ENCODE peak calls at places on chromosomes 11 and 22, in nine cellular contexts. S is H7, N is keratinocyte, O is GM12865, H is HFF-Myc, X is GM06990, C is BJ, V is fibroblast of mammary gland, U is right cardiac atrium. D is an unnamed sample.
A peak's percentile ranks its signal among the peaks of the same experiment; 100 is the strongest.

GRCh38 chr11:112958670-112959069 is 2.5 kb upstream of the NCAM1 start:
- DNase-seq in S (no peak), N (no peak), O (no peak), H (no peak), X (no peak), C (peak; percentile 34), V (no peak), U (no peak), D (no peak)

GRCh38 chr11:75576445-75577049 is 14.5 kb downstream of the SERPINH1 start:
- DNase-seq in S (peak; percentile 75), N (no peak), O (peak; percentile 48), H (no peak), X (peak; percentile 71), C (no peak), V (peak; percentile 55), U (peak; percentile 61), D (no peak)

GRCh38 chr11:90747057-90747456 is 524.2 kb upstream of the CHORDC1 start:
- DNase-seq in S (no peak), N (peak; percentile 35), O (no peak), H (no peak), X (no peak), C (no peak), V (no peak), U (no peak), D (no peak)

GRCh38 chr11:62324738-62325556 is 12.3 kb upstream of the ASRGL1 start:
- DNase-seq in S (peak; percentile 83), N (no peak), O (peak; percentile 67), H (peak; percentile 15), X (peak; percentile 43), C (no peak), V (peak; percentile 54), U (peak; percentile 20), D (peak; percentile 60)

GRCh38 chr11:64438986-64439771 is 80.2 kb downstream of the RPS6KA4 start:
- DNase-seq in S (peak; percentile 53), N (no peak), O (no peak), H (no peak), X (no peak), C (no peak), V (no peak), U (no peak), D (no peak)

GRCh38 chr11:61951484-61952135 is 1.5 kb downstream of the BEST1 start:
- DNase-seq in S (peak; percentile 34), N (no peak), O (no peak), H (no peak), X (no peak), C (no peak), V (no peak), U (no peak), D (no peak)

GRCh38 chr22:38707346-38707745 is 1.6 kb downstream of the GTPBP1 start:
- DNase-seq in S (no peak), N (no peak), O (peak; percentile 33), H (peak; percentile 25), X (no peak), C (no peak), V (peak; percentile 63), U (no peak), D (no peak)

GRCh38 chr11:3091081-3091845 is 34.0 kb upstream of the CARS1 start:
- DNase-seq in S (no peak), N (no peak), O (no peak), H (no peak), X (no peak), C (no peak), V (no peak), U (no peak), D (no peak)

GRCh38 chr22:24060375-24060788 is 49.3 kb downstream of the CABIN1 start:
- DNase-seq in S (no peak), N (no peak), O (no peak), H (peak; percentile 69), X (no peak), C (peak; percentile 74), V (peak; percentile 98), U (peak; percentile 27), D (no peak)

GRCh38 chr11:108218455-108218854 is 4.0 kb downstream of the NPAT start:
- DNase-seq in S (no peak), N (no peak), O (no peak), H (no peak), X (no peak), C (no peak), V (peak; percentile 23), U (no peak), D (no peak)
- H3K4me3 ChIP-seq in S (no peak overlapping the region), N (no peak overlapping the region), O (no peak overlapping the region), H (no peak overlapping the region), X (no peak overlapping the region), C (no peak overlapping the region), V (no peak overlapping the region), U (no peak overlapping the region), D (no peak overlapping the region)

GRCh38 chr11:123526027-123526805 is 96.1 kb downstream of the GRAMD1B start:
- DNase-seq in S (peak; percentile 27), N (no peak), O (no peak), H (no peak), X (no peak), C (no peak), V (no peak), U (no peak), D (no peak)
- H3K4me3 ChIP-seq in S (no peak overlapping the region), N (peak overlapping the region; percentile 31), O (no peak overlapping the region), H (no peak overlapping the region), X (no peak overlapping the region), C (peak overlapping the region; percentile 32), V (no peak overlapping the region), U (peak overlapping the region; percentile 31), D (no peak overlapping the region)

GRCh38 chr11:705646-706438 is at the start of gene EPS8L2:
- DNase-seq in S (peak; percentile 89), N (no peak), O (no peak), H (no peak), X (no peak), C (no peak), V (no peak), U (no peak), D (no peak)
- H3K4me3 ChIP-seq in S (peak within 1 kb of the TSS; percentile 51), N (peak within 1 kb of the TSS; percentile 83), O (peak within 1 kb of the TSS; percentile 2), H (peak within 1 kb of the TSS; percentile 56), X (peak within 1 kb of the TSS; percentile 56), C (peak within 1 kb of the TSS; percentile 75), V (peak within 1 kb of the TSS; percentile 63), U (peak within 1 kb of the TSS; percentile 32), D (no peak within 1 kb of the TSS)

GRCh38 chr11:120229451-120230424 is 10.2 kb upstream of the POU2F3 start:
- DNase-seq in S (peak; percentile 78), N (no peak), O (peak; percentile 33), H (no peak), X (no peak), C (no peak), V (peak; percentile 40), U (no peak), D (no peak)

GRCh38 chr11:120230433-120231071 is 9.4 kb upstream of the POU2F3 start:
- DNase-seq in S (no peak), N (no peak), O (no peak), H (no peak), X (no peak), C (no peak), V (no peak), U (no peak), D (no peak)

GRCh38 chr11:120228794-120229384 is 11.1 kb upstream of the POU2F3 start:
- DNase-seq in S (peak; percentile 92), N (no peak), O (no peak), H (no peak), X (no peak), C (no peak), V (no peak), U (no peak), D (no peak)

GRCh38 chr11:120233207-120233803 is 6.6 kb upstream of the POU2F3 start:
- DNase-seq in S (no peak), N (no peak), O (no peak), H (no peak), X (no peak), C (no peak), V (no peak), U (no peak), D (no peak)

GRCh38 chr11:120231963-120232362 is 8.0 kb upstream of the POU2F3 start:
- DNase-seq in S (no peak), N (no peak), O (no peak), H (no peak), X (no peak), C (no peak), V (no peak), U (no peak), D (no peak)
- H3K4me3 ChIP-seq in S (no peak overlapping the region), N (no peak overlapping the region), O (no peak overlapping the region), H (no peak overlapping the region), X (no peak overlapping the region), C (no peak overlapping the region), V (no peak overlapping the region), U (no peak overlapping the region), D (no peak overlapping the region)

GRCh38 chr11:1826552-1827094 is 8.2 kb upstream of the SYT8 start:
- DNase-seq in S (peak; percentile 88), N (no peak), O (no peak), H (no peak), X (no peak), C (no peak), V (peak; percentile 41), U (peak; percentile 61), D (no peak)
- H3K4me3 ChIP-seq in S (no peak overlapping the region), N (no peak overlapping the region), O (no peak overlapping the region), H (no peak overlapping the region), X (no peak overlapping the region), C (no peak overlapping the region), V (no peak overlapping the region), U (no peak overlapping the region), D (no peak overlapping the region)

GRCh38 chr11:41714101-41714500 is 254.6 kb upstream of the LRRC4C start:
- DNase-seq in S (no peak), N (no peak), O (no peak), H (no peak), X (no peak), C (no peak), V (no peak), U (no peak), D (no peak)

GRCh38 chr11:41720761-41721160 is 261.3 kb upstream of the LRRC4C start:
- DNase-seq in S (peak; percentile 2), N (no peak), O (no peak), H (no peak), X (no peak), C (no peak), V (no peak), U (no peak), D (no peak)

DNA sequence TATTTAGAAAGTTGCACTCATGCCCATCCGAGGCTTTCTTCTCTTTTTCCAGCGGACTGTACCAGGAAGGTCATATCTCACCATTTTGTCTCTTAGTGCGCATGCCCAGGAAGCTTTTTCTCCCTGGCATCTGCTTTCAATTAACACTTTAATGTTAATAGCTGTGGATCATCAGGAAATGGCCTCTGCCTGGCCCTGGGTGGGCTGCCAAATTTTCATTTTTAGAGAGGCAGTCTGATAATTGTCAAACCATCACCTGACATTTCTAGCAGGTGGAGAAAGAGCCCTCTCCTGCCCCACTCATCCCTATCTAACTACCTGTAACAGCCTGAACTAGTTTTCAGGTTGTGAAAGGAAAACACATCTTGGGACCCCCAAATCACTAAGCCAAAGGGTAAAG is 257.4 kb upstream of the LRRC4C start:
- DNase-seq in S (no peak), N (no peak), O (no peak), H (no peak), X (no peak), C (no peak), V (no peak), U (no peak), D (no peak)
- H3K4me3 ChIP-seq in S (no peak overlapping the region), N (no peak overlapping the region), O (no peak overlapping the region), H (no peak overlapping the region), X (no peak overlapping the region), C (no peak overlapping the region), V (no peak overlapping the region), U (no peak overlapping the region), D (no peak overlapping the region)

D was measured in Jurkat, Clone E6-1.